ENCODE peak calls at places on chromosomes 7 and 10, in eight cellular contexts. One of them, this sample, is unnamed. For H3K9me3, the result is how much of the 10 kb centered on the place peaks cover.

GRCh38 chr10:1382711-1383110 is 326.5 kb downstream of the WDR37 start:
- DNase-seq in hepatocyte: no peak
- DNase-seq in PC-3: no peak
- DNase-seq in heart right ventricle: no peak
- DNase-seq in neural progenitor cell: no peak
- DNase-seq in cardiac muscle cell: no peak
- DNase-seq in Panc1: no peak
- DNase-seq in fibroblast of lung: no peak
- DNase-seq in this sample: no peak

GRCh38 chr7:30969604-30969970 is 5.8 kb downstream of the GHRHR start:
- DNase-seq in hepatocyte: no peak
- DNase-seq in PC-3: no peak
- DNase-seq in heart right ventricle: no peak
- DNase-seq in neural progenitor cell: no peak
- DNase-seq in cardiac muscle cell: no peak
- DNase-seq in Panc1: no peak
- DNase-seq in fibroblast of lung: no peak
- DNase-seq in this sample: no peak

GRCh38 chr10:92720306-92721165 is 30.8 kb downstream of the HHEX start:
- DNase-seq in hepatocyte: no peak
- DNase-seq in PC-3: no peak
- DNase-seq in heart right ventricle: no peak
- DNase-seq in neural progenitor cell: no peak
- DNase-seq in cardiac muscle cell: no peak
- DNase-seq in Panc1: no peak
- DNase-seq in fibroblast of lung: no peak
- DNase-seq in this sample: no peak

GRCh38 chr10:60942604-60943269 is 1.2 kb downstream of the RHOBTB1 start:
- DNase-seq in hepatocyte: peak
- DNase-seq in PC-3: peak
- DNase-seq in heart right ventricle: peak
- DNase-seq in neural progenitor cell: no peak
- DNase-seq in cardiac muscle cell: peak
- DNase-seq in Panc1: no peak
- DNase-seq in fibroblast of lung: peak
- DNase-seq in this sample: peak

GRCh38 chr10:132139526-132139925 is 47.2 kb upstream of the DPYSL4 start:
- DNase-seq in hepatocyte: no peak
- DNase-seq in PC-3: no peak
- DNase-seq in heart right ventricle: peak
- DNase-seq in neural progenitor cell: no peak
- DNase-seq in cardiac muscle cell: no peak
- DNase-seq in Panc1: no peak
- DNase-seq in fibroblast of lung: no peak
- DNase-seq in this sample: no peak

GRCh38 chr7:153521370-153521769 is 530.8 kb upstream of the DPP6 start:
- DNase-seq in hepatocyte: no peak
- DNase-seq in PC-3: no peak
- DNase-seq in heart right ventricle: no peak
- DNase-seq in neural progenitor cell: no peak
- DNase-seq in cardiac muscle cell: no peak
- DNase-seq in Panc1: no peak
- DNase-seq in fibroblast of lung: no peak
- DNase-seq in this sample: no peak

GRCh38 chr10:31186225-31187010 is 132.6 kb upstream of the ZEB1 start:
- DNase-seq in hepatocyte: no peak
- DNase-seq in PC-3: no peak
- DNase-seq in heart right ventricle: no peak
- DNase-seq in neural progenitor cell: peak
- DNase-seq in cardiac muscle cell: peak
- DNase-seq in Panc1: no peak
- DNase-seq in fibroblast of lung: peak
- DNase-seq in this sample: no peak

GRCh38 chr7:34928052-34928451 is 109.2 kb downstream of the DPY19L1 start:
- DNase-seq in hepatocyte: peak
- DNase-seq in PC-3: peak
- DNase-seq in heart right ventricle: peak
- DNase-seq in neural progenitor cell: peak
- DNase-seq in cardiac muscle cell: peak
- DNase-seq in Panc1: peak
- DNase-seq in fibroblast of lung: peak
- DNase-seq in this sample: peak

GRCh38 chr10:505459-505858 is 184.0 kb downstream of the DIP2C start:
- DNase-seq in hepatocyte: no peak
- DNase-seq in PC-3: no peak
- DNase-seq in heart right ventricle: no peak
- DNase-seq in neural progenitor cell: no peak
- DNase-seq in cardiac muscle cell: no peak
- DNase-seq in Panc1: no peak
- DNase-seq in fibroblast of lung: no peak
- DNase-seq in this sample: no peak

GRCh38 chr10:124200011-124200410 is 106.6 kb upstream of the CHST15 start:
- DNase-seq in hepatocyte: no peak
- DNase-seq in PC-3: peak
- DNase-seq in heart right ventricle: no peak
- DNase-seq in neural progenitor cell: no peak
- DNase-seq in cardiac muscle cell: no peak
- DNase-seq in Panc1: no peak
- DNase-seq in fibroblast of lung: peak
- DNase-seq in this sample: no peak

GRCh38 chr7:93043393-93043985 is 74.3 kb downstream of the SAMD9 start:
- DNase-seq in hepatocyte: peak
- DNase-seq in PC-3: no peak
- DNase-seq in heart right ventricle: peak
- DNase-seq in neural progenitor cell: peak
- DNase-seq in cardiac muscle cell: peak
- DNase-seq in Panc1: no peak
- DNase-seq in fibroblast of lung: peak
- DNase-seq in this sample: no peak

GRCh38 chr7:29612596-29612995 is 49.0 kb downstream of the PRR15 start:
- DNase-seq in hepatocyte: no peak
- DNase-seq in PC-3: peak
- DNase-seq in heart right ventricle: no peak
- DNase-seq in neural progenitor cell: no peak
- DNase-seq in cardiac muscle cell: peak
- DNase-seq in Panc1: no peak
- DNase-seq in fibroblast of lung: peak
- DNase-seq in this sample: no peak

GRCh38 chr7:100099452-100099851 is 1.7 kb downstream of the MCM7 start:
- DNase-seq in hepatocyte: no peak
- DNase-seq in PC-3: no peak
- DNase-seq in heart right ventricle: no peak
- DNase-seq in neural progenitor cell: peak
- DNase-seq in cardiac muscle cell: no peak
- DNase-seq in Panc1: no peak
- DNase-seq in fibroblast of lung: no peak
- DNase-seq in this sample: no peak

GRCh38 chr7:45976485-45976856 is 55.4 kb upstream of the IGFBP3 start:
- DNase-seq in hepatocyte: no peak
- DNase-seq in PC-3: no peak
- DNase-seq in heart right ventricle: no peak
- DNase-seq in neural progenitor cell: no peak
- DNase-seq in cardiac muscle cell: no peak
- DNase-seq in Panc1: no peak
- DNase-seq in fibroblast of lung: no peak
- DNase-seq in this sample: no peak

GRCh38 chr10:16314259-16314658 is 122.6 kb upstream of the PTER start:
- DNase-seq in hepatocyte: peak
- DNase-seq in PC-3: no peak
- DNase-seq in heart right ventricle: no peak
- DNase-seq in neural progenitor cell: peak
- DNase-seq in cardiac muscle cell: no peak
- DNase-seq in Panc1: no peak
- DNase-seq in fibroblast of lung: no peak
- DNase-seq in this sample: no peak

GRCh38 chr7:73974101-73974947 is 53.6 kb upstream of the ELN start:
- DNase-seq in hepatocyte: no peak
- DNase-seq in PC-3: no peak
- DNase-seq in heart right ventricle: no peak
- DNase-seq in neural progenitor cell: no peak
- DNase-seq in cardiac muscle cell: no peak
- DNase-seq in Panc1: no peak
- DNase-seq in fibroblast of lung: no peak
- DNase-seq in this sample: no peak

GRCh38 chr10:116274141-116274861 is 1.3 kb upstream of the GFRA1 start:
- DNase-seq in hepatocyte: peak
- DNase-seq in PC-3: no peak
- DNase-seq in heart right ventricle: peak
- DNase-seq in neural progenitor cell: peak
- DNase-seq in cardiac muscle cell: no peak
- DNase-seq in Panc1: no peak
- DNase-seq in fibroblast of lung: peak
- DNase-seq in this sample: peak

GRCh38 chr10:116269612-116270011 is 3.4 kb downstream of the GFRA1 start:
- DNase-seq in hepatocyte: no peak
- DNase-seq in PC-3: no peak
- DNase-seq in heart right ventricle: no peak
- DNase-seq in neural progenitor cell: no peak
- DNase-seq in cardiac muscle cell: no peak
- DNase-seq in Panc1: no peak
- DNase-seq in fibroblast of lung: no peak
- DNase-seq in this sample: no peak

GRCh38 chr10:116271593-116272496 is 1.2 kb downstream of the GFRA1 start:
- DNase-seq in hepatocyte: peak
- DNase-seq in PC-3: no peak
- DNase-seq in heart right ventricle: peak
- DNase-seq in neural progenitor cell: peak
- DNase-seq in cardiac muscle cell: no peak
- DNase-seq in Panc1: no peak
- DNase-seq in fibroblast of lung: peak
- DNase-seq in this sample: peak

GRCh38 chr10:116270691-116271592 is 2.1 kb downstream of the GFRA1 start:
- DNase-seq in hepatocyte: peak
- DNase-seq in PC-3: no peak
- DNase-seq in heart right ventricle: peak
- DNase-seq in neural progenitor cell: peak
- DNase-seq in cardiac muscle cell: no peak
- DNase-seq in Panc1: no peak
- DNase-seq in fibroblast of lung: peak
- DNase-seq in this sample: no peak

GRCh38 chr10:116272497-116273221 is at the start of gene GFRA1:
- DNase-seq in hepatocyte: peak
- DNase-seq in PC-3: no peak
- DNase-seq in heart right ventricle: peak
- DNase-seq in neural progenitor cell: peak
- DNase-seq in cardiac muscle cell: peak
- DNase-seq in Panc1: no peak
- DNase-seq in fibroblast of lung: peak
- DNase-seq in this sample: peak
- H3K4me3 ChIP-seq in hepatocyte: peak
- H3K4me3 ChIP-seq in PC-3: no peak
- H3K4me3 ChIP-seq in heart right ventricle: peak
- H3K4me3 ChIP-seq in neural progenitor cell: peak
- H3K4me3 ChIP-seq in cardiac muscle cell: peak
- H3K4me3 ChIP-seq in Panc1: peak
- H3K4me3 ChIP-seq in fibroblast of lung: peak
- H3K4me3 ChIP-seq in this sample: peak

DNA sequence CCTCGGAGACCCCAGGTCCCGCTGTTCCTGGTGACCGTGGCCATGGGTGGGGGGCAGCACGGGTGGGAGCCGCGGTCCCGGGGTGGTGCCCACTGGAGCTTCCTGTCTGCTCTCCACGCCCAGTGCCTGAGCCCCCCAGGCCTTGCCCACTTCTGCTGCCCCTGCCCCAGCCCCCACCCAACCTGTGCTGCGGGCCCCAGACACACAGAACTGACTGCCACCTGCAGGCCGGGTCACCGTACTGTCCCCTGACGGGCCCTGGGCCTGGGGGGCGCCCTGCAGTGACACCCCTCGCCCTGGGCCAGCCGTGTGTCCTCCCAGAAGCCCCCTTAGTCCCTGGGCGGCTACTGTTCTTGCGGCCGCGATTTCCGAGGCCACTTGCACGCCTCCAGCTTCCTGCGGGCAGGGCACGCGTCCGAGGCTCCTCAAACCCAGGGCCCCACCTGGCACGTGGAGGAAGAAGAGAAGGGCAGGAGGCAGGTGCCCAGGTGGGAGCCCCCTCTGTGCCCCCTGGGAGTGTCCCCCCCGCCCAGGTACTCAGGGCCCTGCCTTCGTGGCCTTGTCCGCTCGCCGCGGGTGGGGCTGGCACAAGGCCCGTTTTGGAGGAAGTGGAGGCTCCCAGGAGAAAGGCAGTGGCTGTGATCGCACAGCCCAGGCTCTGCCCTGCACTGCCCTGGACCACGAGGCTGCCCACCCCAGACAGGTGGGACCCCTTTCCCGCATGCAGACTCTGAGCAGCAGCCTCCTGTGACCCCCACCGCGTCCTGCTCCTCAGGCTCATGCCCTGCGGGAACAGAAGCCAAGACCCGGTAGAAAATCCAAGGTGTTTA is 10.4 kb downstream of the TMEM184A start:
- DNase-seq in hepatocyte: no peak
- DNase-seq in PC-3: no peak
- DNase-seq in heart right ventricle: peak
- DNase-seq in neural progenitor cell: no peak
- DNase-seq in cardiac muscle cell: no peak
- DNase-seq in Panc1: no peak
- DNase-seq in fibroblast of lung: no peak
- DNase-seq in this sample: no peak
- TF ChIP-seq CTCF in hepatocyte: no peak
- TF ChIP-seq CTCF in PC-3: peak
- TF ChIP-seq CTCF in heart right ventricle: no peak
- TF ChIP-seq CTCF in neural progenitor cell: no peak
- TF ChIP-seq CTCF in cardiac muscle cell: no peak
- TF ChIP-seq CTCF in Panc1: peak
- TF ChIP-seq CTCF in fibroblast of lung: no peak
- TF ChIP-seq CTCF in this sample: no peak

GRCh38 chr7:157657741-157658740 is 321.2 kb downstream of the DNAJB6 start:
- DNase-seq in hepatocyte: no peak
- DNase-seq in PC-3: no peak
- DNase-seq in heart right ventricle: no peak
- DNase-seq in neural progenitor cell: no peak
- DNase-seq in cardiac muscle cell: no peak
- DNase-seq in Panc1: no peak
- DNase-seq in fibroblast of lung: no peak
- DNase-seq in this sample: peak
- H3K9me3 ChIP-seq in hepatocyte: under half
- H3K9me3 ChIP-seq in PC-3: under half
- H3K9me3 ChIP-seq in heart right ventricle: under half
- H3K9me3 ChIP-seq in neural progenitor cell: under half
- H3K9me3 ChIP-seq in cardiac muscle cell: under half
- H3K9me3 ChIP-seq in Panc1: under half
- H3K9me3 ChIP-seq in fibroblast of lung: under half
- H3K9me3 ChIP-seq in this sample: under half

DNA sequence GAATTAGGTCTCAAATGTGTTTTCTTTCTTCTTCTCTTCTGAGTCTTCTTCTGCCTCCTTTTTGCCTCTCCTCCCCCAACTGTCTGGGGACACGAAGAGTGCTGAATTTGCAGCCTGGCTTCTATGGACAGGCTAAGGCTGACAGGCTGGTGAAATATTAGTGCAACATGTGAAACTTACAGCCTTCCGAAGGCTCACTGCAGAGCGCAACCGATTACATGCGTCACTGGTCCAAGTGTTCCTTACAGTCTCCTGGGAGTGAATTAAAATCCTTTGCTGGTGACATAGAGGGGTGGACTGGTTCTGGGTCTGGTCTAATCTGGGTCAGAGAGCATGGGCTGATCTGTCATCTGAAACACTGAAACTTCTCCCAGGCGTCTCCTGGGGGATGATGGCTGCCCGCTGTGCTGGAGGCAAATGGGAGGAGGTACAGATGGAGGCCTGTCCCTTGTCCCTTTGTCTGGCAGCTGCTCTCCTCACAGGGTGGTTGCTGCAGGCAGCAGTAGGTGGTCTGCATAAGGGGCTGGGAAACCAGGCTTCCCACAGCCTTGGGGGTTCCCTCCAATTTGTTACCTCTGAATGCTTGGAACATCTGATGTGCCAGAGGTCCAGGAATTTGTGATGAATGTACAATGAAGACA is 143.8 kb upstream of the BMPER start:
- DNase-seq in hepatocyte: no peak
- DNase-seq in PC-3: no peak
- DNase-seq in heart right ventricle: peak
- DNase-seq in neural progenitor cell: no peak
- DNase-seq in cardiac muscle cell: no peak
- DNase-seq in Panc1: no peak
- DNase-seq in fibroblast of lung: no peak
- DNase-seq in this sample: no peak
- H3K4me3 ChIP-seq in hepatocyte: no peak
- H3K4me3 ChIP-seq in PC-3: no peak
- H3K4me3 ChIP-seq in heart right ventricle: no peak
- H3K4me3 ChIP-seq in neural progenitor cell: no peak
- H3K4me3 ChIP-seq in cardiac muscle cell: no peak
- H3K4me3 ChIP-seq in Panc1: no peak
- H3K4me3 ChIP-seq in fibroblast of lung: no peak
- H3K4me3 ChIP-seq in this sample: no peak